ENCODE peak calls at places on chromosome 13, in ten cellular contexts. One of them, this sample, is unnamed.

GRCh38 chr13:41075034-41075433 is 13.7 kb downstream of the WBP4 start:
- DNase-seq in Caco-2: no peak
- DNase-seq in AG10803: peak; percentile 39
- DNase-seq in heart right ventricle: no peak
- DNase-seq in AG09319: no peak
- DNase-seq in endodermal cell: no peak
- DNase-seq in HFFc6: no peak
- DNase-seq in heart left ventricle: no peak
- DNase-seq in A673: peak; percentile 40
- DNase-seq in MCF 10A: peak; percentile 53
- DNase-seq in this sample: peak; percentile 41

GRCh38 chr13:39788097-39788496 is 132.6 kb downstream of the COG6 start:
- DNase-seq in Caco-2: no peak
- DNase-seq in AG10803: no peak
- DNase-seq in heart right ventricle: peak; percentile 21
- DNase-seq in AG09319: no peak
- DNase-seq in endodermal cell: peak; percentile 66
- DNase-seq in HFFc6: no peak
- DNase-seq in heart left ventricle: peak; percentile 22
- DNase-seq in A673: peak; percentile 36
- DNase-seq in MCF 10A: no peak
- DNase-seq in this sample: no peak

GRCh38 chr13:43994999-43995859 is 115.5 kb downstream of the LACC1 start:
- DNase-seq in Caco-2: no peak
- DNase-seq in AG10803: no peak
- DNase-seq in heart right ventricle: no peak
- DNase-seq in AG09319: no peak
- DNase-seq in endodermal cell: no peak
- DNase-seq in HFFc6: no peak
- DNase-seq in heart left ventricle: no peak
- DNase-seq in A673: no peak
- DNase-seq in MCF 10A: no peak
- DNase-seq in this sample: no peak

GRCh38 chr13:44758595-44759221 is 182.6 kb upstream of the TSC22D1 start:
- DNase-seq in Caco-2: no peak
- DNase-seq in AG10803: peak; percentile 76
- DNase-seq in heart right ventricle: no peak
- DNase-seq in AG09319: peak; percentile 22
- DNase-seq in endodermal cell: no peak
- DNase-seq in HFFc6: peak; percentile 86
- DNase-seq in heart left ventricle: no peak
- DNase-seq in A673: peak; percentile 23
- DNase-seq in MCF 10A: peak; percentile 78
- DNase-seq in this sample: no peak

GRCh38 chr13:76717092-76717491 is 169.1 kb downstream of the KCTD12 start:
- DNase-seq in Caco-2: no peak
- DNase-seq in AG10803: peak; percentile 56
- DNase-seq in heart right ventricle: no peak
- DNase-seq in AG09319: no peak
- DNase-seq in endodermal cell: no peak
- DNase-seq in HFFc6: peak; percentile 68
- DNase-seq in heart left ventricle: no peak
- DNase-seq in A673: no peak
- DNase-seq in MCF 10A: peak; percentile 6
- DNase-seq in this sample: no peak

GRCh38 chr13:37149380-37149779 is 43.9 kb upstream of the CSNK1A1L start:
- DNase-seq in Caco-2: no peak
- DNase-seq in AG10803: no peak
- DNase-seq in heart right ventricle: no peak
- DNase-seq in AG09319: no peak
- DNase-seq in endodermal cell: no peak
- DNase-seq in HFFc6: no peak
- DNase-seq in heart left ventricle: no peak
- DNase-seq in A673: no peak
- DNase-seq in MCF 10A: no peak
- DNase-seq in this sample: no peak

GRCh38 chr13:106794131-106794530 is 226.2 kb upstream of the ARGLU1 start:
- DNase-seq in Caco-2: no peak
- DNase-seq in AG10803: no peak
- DNase-seq in heart right ventricle: no peak
- DNase-seq in AG09319: no peak
- DNase-seq in endodermal cell: no peak
- DNase-seq in HFFc6: no peak
- DNase-seq in heart left ventricle: no peak
- DNase-seq in A673: no peak
- DNase-seq in MCF 10A: no peak
- DNase-seq in this sample: no peak

GRCh38 chr13:112657850-112658445 is 31.9 kb upstream of the ATP11A start:
- DNase-seq in Caco-2: no peak
- DNase-seq in AG10803: peak; percentile 61
- DNase-seq in heart right ventricle: no peak
- DNase-seq in AG09319: no peak
- DNase-seq in endodermal cell: peak; percentile 75
- DNase-seq in HFFc6: peak; percentile 51
- DNase-seq in heart left ventricle: no peak
- DNase-seq in A673: peak; percentile 72
- DNase-seq in MCF 10A: peak; percentile 66
- DNase-seq in this sample: no peak

GRCh38 chr13:45297456-45298205 is 43.4 kb downstream of the TPT1 start:
- DNase-seq in Caco-2: no peak
- DNase-seq in AG10803: no peak
- DNase-seq in heart right ventricle: no peak
- DNase-seq in AG09319: no peak
- DNase-seq in endodermal cell: no peak
- DNase-seq in HFFc6: no peak
- DNase-seq in heart left ventricle: no peak
- DNase-seq in A673: no peak
- DNase-seq in MCF 10A: no peak
- DNase-seq in this sample: no peak

GRCh38 chr13:111511805-111512504 is 191.5 kb downstream of the TEX29 start:
- DNase-seq in Caco-2: no peak
- DNase-seq in AG10803: no peak
- DNase-seq in heart right ventricle: no peak
- DNase-seq in AG09319: no peak
- DNase-seq in endodermal cell: no peak
- DNase-seq in HFFc6: no peak
- DNase-seq in heart left ventricle: no peak
- DNase-seq in A673: no peak
- DNase-seq in MCF 10A: no peak
- DNase-seq in this sample: no peak

GRCh38 chr13:33017410-33017929 is 1.2 kb downstream of the KL start:
- DNase-seq in Caco-2: peak; percentile 56
- DNase-seq in AG10803: peak; percentile 29
- DNase-seq in heart right ventricle: peak; percentile 35
- DNase-seq in AG09319: no peak
- DNase-seq in endodermal cell: peak; percentile 76
- DNase-seq in HFFc6: no peak
- DNase-seq in heart left ventricle: peak; percentile 56
- DNase-seq in A673: peak; percentile 50
- DNase-seq in MCF 10A: no peak
- DNase-seq in this sample: peak; percentile 80

GRCh38 chr13:92172191-92172590 is 773.8 kb downstream of the GPC5 start:
- DNase-seq in Caco-2: no peak
- DNase-seq in AG10803: no peak
- DNase-seq in heart right ventricle: no peak
- DNase-seq in AG09319: no peak
- DNase-seq in endodermal cell: no peak
- DNase-seq in HFFc6: no peak
- DNase-seq in heart left ventricle: no peak
- DNase-seq in A673: no peak
- DNase-seq in MCF 10A: no peak
- DNase-seq in this sample: no peak

GRCh38 chr13:92173254-92173653 is 774.8 kb downstream of the GPC5 start:
- DNase-seq in Caco-2: no peak
- DNase-seq in AG10803: no peak
- DNase-seq in heart right ventricle: no peak
- DNase-seq in AG09319: no peak
- DNase-seq in endodermal cell: no peak
- DNase-seq in HFFc6: no peak
- DNase-seq in heart left ventricle: no peak
- DNase-seq in A673: no peak
- DNase-seq in MCF 10A: no peak
- DNase-seq in this sample: no peak

GRCh38 chr13:92175330-92175729 is 776.9 kb downstream of the GPC5 start:
- DNase-seq in Caco-2: peak; percentile 46
- DNase-seq in AG10803: peak; percentile 6
- DNase-seq in heart right ventricle: no peak
- DNase-seq in AG09319: no peak
- DNase-seq in endodermal cell: peak; percentile 51
- DNase-seq in HFFc6: no peak
- DNase-seq in heart left ventricle: no peak
- DNase-seq in A673: peak; percentile 63
- DNase-seq in MCF 10A: peak; percentile 41
- DNase-seq in this sample: peak; percentile 21
- TF ChIP-seq CTCF in Caco-2: peak; percentile 59
- TF ChIP-seq CTCF in AG10803: peak; percentile 31
- TF ChIP-seq CTCF in heart right ventricle: peak; percentile 44
- TF ChIP-seq CTCF in AG09319: peak; percentile 23
- TF ChIP-seq CTCF in endodermal cell: peak; percentile 78
- TF ChIP-seq CTCF in HFFc6: peak; percentile 48
- TF ChIP-seq CTCF in heart left ventricle: peak; percentile 40
- TF ChIP-seq CTCF in A673: peak; percentile 61
- TF ChIP-seq CTCF in MCF 10A: peak; percentile 39
- TF ChIP-seq CTCF in this sample: no peak

GRCh38 chr13:81713201-81713600 is 1372.3 kb upstream of the SPRY2 start:
- DNase-seq in Caco-2: no peak
- DNase-seq in AG10803: no peak
- DNase-seq in heart right ventricle: no peak
- DNase-seq in AG09319: no peak
- DNase-seq in endodermal cell: no peak
- DNase-seq in HFFc6: no peak
- DNase-seq in heart left ventricle: no peak
- DNase-seq in A673: no peak
- DNase-seq in MCF 10A: no peak
- DNase-seq in this sample: no peak

DNA sequence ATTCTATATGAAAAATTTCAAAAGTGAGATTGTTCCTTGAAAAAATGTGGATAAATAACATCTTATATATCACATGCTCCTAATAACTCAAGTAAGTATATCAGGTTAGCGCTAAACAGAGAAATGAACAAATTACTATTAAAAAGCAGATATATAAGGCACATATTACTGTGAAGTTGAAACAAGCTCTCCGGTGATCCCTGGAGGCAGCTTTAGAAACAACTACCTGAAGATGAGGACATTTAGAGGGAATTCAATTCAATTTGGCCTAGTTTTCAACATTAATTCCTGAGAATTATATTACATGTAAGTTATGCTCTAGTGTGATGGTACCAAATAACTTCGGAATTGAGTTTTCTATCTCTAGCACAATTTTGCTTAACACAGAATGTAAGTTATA is 1373.6 kb upstream of the SPRY2 start:
- DNase-seq in Caco-2: no peak
- DNase-seq in AG10803: no peak
- DNase-seq in heart right ventricle: no peak
- DNase-seq in AG09319: no peak
- DNase-seq in endodermal cell: no peak
- DNase-seq in HFFc6: no peak
- DNase-seq in heart left ventricle: no peak
- DNase-seq in A673: no peak
- DNase-seq in MCF 10A: no peak
- DNase-seq in this sample: no peak
- TF ChIP-seq CTCF in Caco-2: no peak
- TF ChIP-seq CTCF in AG10803: no peak
- TF ChIP-seq CTCF in heart right ventricle: no peak
- TF ChIP-seq CTCF in AG09319: no peak
- TF ChIP-seq CTCF in endodermal cell: peak; percentile 58
- TF ChIP-seq CTCF in HFFc6: no peak
- TF ChIP-seq CTCF in heart left ventricle: no peak
- TF ChIP-seq CTCF in A673: no peak
- TF ChIP-seq CTCF in MCF 10A: no peak
- TF ChIP-seq CTCF in this sample: no peak

GRCh38 chr13:92963029-92963428 is 263.6 kb upstream of the GPC6 start:
- DNase-seq in Caco-2: no peak
- DNase-seq in AG10803: no peak
- DNase-seq in heart right ventricle: no peak
- DNase-seq in AG09319: no peak
- DNase-seq in endodermal cell: no peak
- DNase-seq in HFFc6: no peak
- DNase-seq in heart left ventricle: no peak
- DNase-seq in A673: no peak
- DNase-seq in MCF 10A: no peak
- DNase-seq in this sample: no peak

GRCh38 chr13:92966900-92967299 is 259.7 kb upstream of the GPC6 start:
- DNase-seq in Caco-2: no peak
- DNase-seq in AG10803: no peak
- DNase-seq in heart right ventricle: no peak
- DNase-seq in AG09319: no peak
- DNase-seq in endodermal cell: no peak
- DNase-seq in HFFc6: no peak
- DNase-seq in heart left ventricle: no peak
- DNase-seq in A673: no peak
- DNase-seq in MCF 10A: no peak
- DNase-seq in this sample: no peak

GRCh38 chr13:92972751-92973150 is 253.9 kb upstream of the GPC6 start:
- DNase-seq in Caco-2: no peak
- DNase-seq in AG10803: no peak
- DNase-seq in heart right ventricle: no peak
- DNase-seq in AG09319: no peak
- DNase-seq in endodermal cell: no peak
- DNase-seq in HFFc6: no peak
- DNase-seq in heart left ventricle: no peak
- DNase-seq in A673: no peak
- DNase-seq in MCF 10A: no peak
- DNase-seq in this sample: no peak

GRCh38 chr13:92966341-92966740 is 260.3 kb upstream of the GPC6 start:
- DNase-seq in Caco-2: no peak
- DNase-seq in AG10803: no peak
- DNase-seq in heart right ventricle: no peak
- DNase-seq in AG09319: no peak
- DNase-seq in endodermal cell: no peak
- DNase-seq in HFFc6: no peak
- DNase-seq in heart left ventricle: no peak
- DNase-seq in A673: no peak
- DNase-seq in MCF 10A: no peak
- DNase-seq in this sample: no peak

DNA sequence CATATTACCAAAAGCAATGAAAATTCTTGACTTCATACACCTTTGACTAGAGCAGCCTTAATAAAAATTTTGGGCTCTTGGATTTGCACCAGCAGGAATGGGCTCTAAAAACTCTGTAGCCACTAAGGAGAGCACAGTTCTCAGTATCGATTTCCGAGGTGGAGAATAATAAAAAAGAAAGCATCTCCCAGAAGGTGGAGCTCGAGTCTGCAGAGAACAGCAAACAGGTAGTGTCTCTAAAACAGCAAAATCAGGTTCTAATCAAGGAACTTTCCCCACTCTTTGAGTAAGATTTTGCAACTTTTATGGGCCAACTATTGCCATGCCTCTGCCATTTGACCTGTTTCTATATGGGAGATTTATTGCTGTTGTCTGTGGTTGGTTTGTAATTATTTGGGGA is 258.7 kb upstream of the GPC6 start:
- DNase-seq in Caco-2: no peak
- DNase-seq in AG10803: peak; percentile 13
- DNase-seq in heart right ventricle: no peak
- DNase-seq in AG09319: no peak
- DNase-seq in endodermal cell: peak; percentile 48
- DNase-seq in HFFc6: no peak
- DNase-seq in heart left ventricle: no peak
- DNase-seq in A673: peak; percentile 42
- DNase-seq in MCF 10A: peak; percentile 53
- DNase-seq in this sample: no peak
- TF ChIP-seq CTCF in Caco-2: peak; percentile 17
- TF ChIP-seq CTCF in AG10803: peak; percentile 31
- TF ChIP-seq CTCF in heart right ventricle: no peak
- TF ChIP-seq CTCF in AG09319: peak; percentile 6
- TF ChIP-seq CTCF in endodermal cell: peak; percentile 47
- TF ChIP-seq CTCF in HFFc6: peak; percentile 25
- TF ChIP-seq CTCF in heart left ventricle: no peak
- TF ChIP-seq CTCF in A673: peak; percentile 53
- TF ChIP-seq CTCF in MCF 10A: peak; percentile 39
- TF ChIP-seq CTCF in this sample: no peak

GRCh38 chr13:71811344-71811743 is 55.7 kb downstream of the DACH1 start:
- DNase-seq in Caco-2: no peak
- DNase-seq in AG10803: no peak
- DNase-seq in heart right ventricle: no peak
- DNase-seq in AG09319: no peak
- DNase-seq in endodermal cell: no peak
- DNase-seq in HFFc6: no peak
- DNase-seq in heart left ventricle: no peak
- DNase-seq in A673: no peak
- DNase-seq in MCF 10A: no peak
- DNase-seq in this sample: no peak
- TF ChIP-seq CTCF in Caco-2: no peak
- TF ChIP-seq CTCF in AG10803: no peak
- TF ChIP-seq CTCF in heart right ventricle: no peak
- TF ChIP-seq CTCF in AG09319: no peak
- TF ChIP-seq CTCF in endodermal cell: peak; percentile 51
- TF ChIP-seq CTCF in HFFc6: no peak
- TF ChIP-seq CTCF in heart left ventricle: no peak
- TF ChIP-seq CTCF in A673: no peak
- TF ChIP-seq CTCF in MCF 10A: no peak
- TF ChIP-seq CTCF in this sample: no peak

This sample was measured in GM13976.